ENCODE peak calls at places on chromosomes 6 and 20, in five cellular contexts. X is NCI-H82, M is GM18507, Q is NCI-H1105, U is hepatic stellate cell. I is an unnamed sample.

GRCh38 chr20:1328680-1329330 is at the start of gene SDCBP2:
- DNase-seq in X (no peak), M (no peak), Q (no peak), U (no peak), I (no peak)

GRCh38 chr6:97437087-97437486 is 154.1 kb upstream of the MMS22L start:
- DNase-seq in X (peak), M (no peak), Q (no peak), U (peak), I (no peak)

GRCh38 chr20:38171301-38172010 is 6.4 kb upstream of the TGM2 start:
- DNase-seq in X (peak), M (no peak), Q (no peak), U (no peak), I (no peak)

GRCh38 chr20:61118429-61119224 is 133.4 kb upstream of the CDH4 start:
- DNase-seq in X (no peak), M (no peak), Q (no peak), U (peak), I (no peak)

GRCh38 chr6:167229586-167229985 is 61.5 kb upstream of the UNC93A start:
- DNase-seq in X (no peak), M (no peak), Q (no peak), U (no peak), I (no peak)

GRCh38 chr6:111524252-111524651 is 41.2 kb upstream of the REV3L start:
- DNase-seq in X (no peak), M (no peak), Q (no peak), U (no peak), I (no peak)

GRCh38 chr6:116220172-116220571 is 33.7 kb downstream of the TSPYL4 start:
- DNase-seq in X (peak), M (no peak), Q (no peak), U (no peak), I (no peak)

GRCh38 chr6:37819177-37819801 is at the start of gene ZFAND3:
- DNase-seq in X (peak), M (peak), Q (peak), U (peak), I (peak)

GRCh38 chr20:62702886-62703852 is 5.5 kb upstream of the NTSR1 start:
- DNase-seq in X (no peak), M (no peak), Q (no peak), U (peak), I (peak)

GRCh38 chr6:168239374-168239773 is 80.2 kb downstream of the DACT2 start:
- DNase-seq in X (no peak), M (no peak), Q (no peak), U (no peak), I (no peak)

GRCh38 chr6:77173472-77174074 is 289.7 kb downstream of the HTR1B start:
- DNase-seq in X (no peak), M (no peak), Q (no peak), U (peak), I (no peak)

GRCh38 chr6:157994126-157994795 is 12.6 kb downstream of the SYNJ2 start:
- DNase-seq in X (no peak), M (no peak), Q (no peak), U (no peak), I (no peak)

GRCh38 chr6:122339661-122340060 is 59.8 kb upstream of the HSF2 start:
- DNase-seq in X (no peak), M (no peak), Q (no peak), U (no peak), I (no peak)

GRCh38 chr20:63640086-63640485 is 13.1 kb downstream of the STMN3 start:
- DNase-seq in X (no peak), M (no peak), Q (no peak), U (no peak), I (no peak)

GRCh38 chr6:74066168-74066871 is 370.3 kb downstream of the CD109 start:
- DNase-seq in X (no peak), M (no peak), Q (no peak), U (no peak), I (no peak)

GRCh38 chr20:11676618-11677289 is 240.9 kb upstream of the BTBD3 start:
- DNase-seq in X (peak), M (no peak), Q (peak), U (peak), I (peak)

GRCh38 chr6:14638932-14639875 is 521.6 kb downstream of the CD83 start:
- DNase-seq in X (peak), M (no peak), Q (peak), U (peak), I (no peak)

GRCh38 chr20:10307359-10307735 is 88.7 kb downstream of the SNAP25 start:
- DNase-seq in X (no peak), M (no peak), Q (no peak), U (no peak), I (no peak)

GRCh38 chr6:158717341-158718328 is 67.8 kb downstream of the SYTL3 start:
- DNase-seq in X (no peak), M (peak), Q (no peak), U (no peak), I (no peak)

GRCh38 chr20:37415118-37416085 is 69.5 kb downstream of the SRC start:
- DNase-seq in X (no peak), M (no peak), Q (no peak), U (no peak), I (no peak)

GRCh38 chr6:141963543-141964295 is 169.0 kb upstream of the GJE1 start:
- DNase-seq in X (no peak), M (no peak), Q (no peak), U (no peak), I (no peak)

I was measured in amniotic stem cell.